ENCODE peak calls at places on chromosome 11, in ten cellular contexts. One of them, this sample, is unnamed.

GRCh38 chr11:112255075-112255739 is 5.5 kb downstream of the PLET1 start:
- DNase-seq in body of pancreas: peak; percentile 23
- DNase-seq in HCT116: no peak
- DNase-seq in upper lobe of left lung: no peak
- DNase-seq in GM12891: no peak
- DNase-seq in lower leg skin: no peak
- DNase-seq in IMR-90: peak; percentile 88
- DNase-seq in transverse colon: no peak
- DNase-seq in NB4: peak; percentile 9
- DNase-seq in heart left ventricle: no peak
- DNase-seq in this sample: no peak

GRCh38 chr11:32562839-32563599 is 20.6 kb upstream of the EIF3M start:
- DNase-seq in heart left ventricle: no peak
- DNase-seq in lower leg skin: no peak
- DNase-seq in transverse colon: no peak
- DNase-seq in GM12891: no peak
- DNase-seq in HCT116: no peak
- DNase-seq in body of pancreas: no peak
- DNase-seq in NB4: no peak
- DNase-seq in upper lobe of left lung: no peak
- DNase-seq in IMR-90: peak; percentile 57
- DNase-seq in this sample: no peak

GRCh38 chr11:132312616-132313210 is 942.3 kb downstream of the NTM start:
- DNase-seq in GM12891: peak; percentile 42
- DNase-seq in NB4: peak; percentile 45
- DNase-seq in transverse colon: no peak
- DNase-seq in body of pancreas: no peak
- DNase-seq in lower leg skin: no peak
- DNase-seq in HCT116: no peak
- DNase-seq in upper lobe of left lung: no peak
- DNase-seq in IMR-90: peak; percentile 46
- DNase-seq in heart left ventricle: no peak
- DNase-seq in this sample: peak; percentile 9

GRCh38 chr11:130876100-130876499 is 40.2 kb downstream of the SNX19 start:
- DNase-seq in GM12891: no peak
- DNase-seq in transverse colon: no peak
- DNase-seq in IMR-90: no peak
- DNase-seq in lower leg skin: no peak
- DNase-seq in upper lobe of left lung: no peak
- DNase-seq in body of pancreas: no peak
- DNase-seq in NB4: no peak
- DNase-seq in HCT116: no peak
- DNase-seq in heart left ventricle: no peak
- DNase-seq in this sample: no peak

GRCh38 chr11:117834838-117835443 is 10.4 kb upstream of the FXYD2 start:
- DNase-seq in HCT116: no peak
- DNase-seq in lower leg skin: no peak
- DNase-seq in heart left ventricle: no peak
- DNase-seq in GM12891: no peak
- DNase-seq in body of pancreas: no peak
- DNase-seq in IMR-90: no peak
- DNase-seq in upper lobe of left lung: no peak
- DNase-seq in transverse colon: peak; percentile 1
- DNase-seq in NB4: peak; percentile 45
- DNase-seq in this sample: no peak

GRCh38 chr11:102196816-102197215 is 86.6 kb downstream of the YAP1 start:
- DNase-seq in IMR-90: peak; percentile 56
- DNase-seq in HCT116: no peak
- DNase-seq in GM12891: no peak
- DNase-seq in upper lobe of left lung: no peak
- DNase-seq in NB4: no peak
- DNase-seq in lower leg skin: no peak
- DNase-seq in transverse colon: no peak
- DNase-seq in body of pancreas: no peak
- DNase-seq in heart left ventricle: no peak
- DNase-seq in this sample: no peak

GRCh38 chr11:13053255-13053917 is 44.3 kb downstream of the RASSF10 start:
- DNase-seq in body of pancreas: no peak
- DNase-seq in transverse colon: no peak
- DNase-seq in upper lobe of left lung: no peak
- DNase-seq in lower leg skin: no peak
- DNase-seq in heart left ventricle: no peak
- DNase-seq in GM12891: no peak
- DNase-seq in NB4: no peak
- DNase-seq in HCT116: no peak
- DNase-seq in IMR-90: no peak
- DNase-seq in this sample: no peak

GRCh38 chr11:60783911-60784310 is 1.2 kb upstream of the MS4A10 start:
- DNase-seq in GM12891: no peak
- DNase-seq in NB4: no peak
- DNase-seq in HCT116: no peak
- DNase-seq in heart left ventricle: no peak
- DNase-seq in body of pancreas: no peak
- DNase-seq in lower leg skin: no peak
- DNase-seq in upper lobe of left lung: no peak
- DNase-seq in IMR-90: no peak
- DNase-seq in transverse colon: no peak
- DNase-seq in this sample: no peak

GRCh38 chr11:119258180-119258579 is 52.0 kb downstream of the CBL start:
- DNase-seq in heart left ventricle: no peak
- DNase-seq in HCT116: no peak
- DNase-seq in upper lobe of left lung: no peak
- DNase-seq in transverse colon: no peak
- DNase-seq in GM12891: no peak
- DNase-seq in NB4: peak; percentile 32
- DNase-seq in IMR-90: no peak
- DNase-seq in body of pancreas: no peak
- DNase-seq in lower leg skin: no peak
- DNase-seq in this sample: no peak

GRCh38 chr11:118277312-118277711 is 13.2 kb upstream of the MPZL2 start:
- DNase-seq in GM12891: no peak
- DNase-seq in body of pancreas: no peak
- DNase-seq in NB4: peak; percentile 17
- DNase-seq in IMR-90: peak; percentile 36
- DNase-seq in lower leg skin: no peak
- DNase-seq in heart left ventricle: no peak
- DNase-seq in transverse colon: no peak
- DNase-seq in upper lobe of left lung: peak; percentile 54
- DNase-seq in HCT116: peak; percentile 44
- DNase-seq in this sample: no peak

GRCh38 chr11:78995166-78995565 is 420.5 kb upstream of the NARS2 start:
- DNase-seq in GM12891: no peak
- DNase-seq in IMR-90: no peak
- DNase-seq in body of pancreas: no peak
- DNase-seq in transverse colon: no peak
- DNase-seq in HCT116: no peak
- DNase-seq in heart left ventricle: no peak
- DNase-seq in upper lobe of left lung: no peak
- DNase-seq in NB4: no peak
- DNase-seq in lower leg skin: no peak
- DNase-seq in this sample: no peak

GRCh38 chr11:18046116-18046777 is at the start of gene TPH1:
- DNase-seq in NB4: no peak
- DNase-seq in upper lobe of left lung: peak; percentile 49
- DNase-seq in heart left ventricle: peak; percentile 47
- DNase-seq in transverse colon: peak; percentile 34
- DNase-seq in lower leg skin: no peak
- DNase-seq in IMR-90: peak; percentile 36
- DNase-seq in body of pancreas: peak; percentile 63
- DNase-seq in GM12891: no peak
- DNase-seq in HCT116: no peak
- DNase-seq in this sample: peak; percentile 19

GRCh38 chr11:8356216-8356615 is 92.5 kb upstream of the LMO1 start:
- DNase-seq in GM12891: no peak
- DNase-seq in transverse colon: no peak
- DNase-seq in upper lobe of left lung: no peak
- DNase-seq in NB4: no peak
- DNase-seq in body of pancreas: no peak
- DNase-seq in heart left ventricle: no peak
- DNase-seq in lower leg skin: no peak
- DNase-seq in HCT116: no peak
- DNase-seq in IMR-90: no peak
- DNase-seq in this sample: no peak

GRCh38 chr11:122248130-122248529 is 132.1 kb upstream of the BLID start:
- DNase-seq in heart left ventricle: no peak
- DNase-seq in transverse colon: no peak
- DNase-seq in body of pancreas: peak; percentile 71
- DNase-seq in IMR-90: no peak
- DNase-seq in upper lobe of left lung: no peak
- DNase-seq in NB4: no peak
- DNase-seq in GM12891: no peak
- DNase-seq in HCT116: no peak
- DNase-seq in lower leg skin: no peak
- DNase-seq in this sample: no peak

GRCh38 chr11:61532136-61533038 is 23.8 kb downstream of the LRRC10B start:
- DNase-seq in body of pancreas: peak; percentile 49
- DNase-seq in GM12891: peak; percentile 85
- DNase-seq in upper lobe of left lung: peak; percentile 65
- DNase-seq in NB4: peak; percentile 47
- DNase-seq in HCT116: no peak
- DNase-seq in heart left ventricle: no peak
- DNase-seq in lower leg skin: no peak
- DNase-seq in transverse colon: peak; percentile 61
- DNase-seq in IMR-90: no peak
- DNase-seq in this sample: peak; percentile 59

GRCh38 chr11:130915556-130916237 is 582 bp downstream of the SNX19 start:
- DNase-seq in IMR-90: no peak
- DNase-seq in upper lobe of left lung: no peak
- DNase-seq in body of pancreas: peak; percentile 19
- DNase-seq in GM12891: no peak
- DNase-seq in transverse colon: no peak
- DNase-seq in lower leg skin: no peak
- DNase-seq in NB4: peak; percentile 9
- DNase-seq in HCT116: no peak
- DNase-seq in heart left ventricle: no peak
- DNase-seq in this sample: no peak

GRCh38 chr11:124669193-124669592 is 4.3 kb downstream of the SIAE start:
- DNase-seq in upper lobe of left lung: no peak
- DNase-seq in body of pancreas: peak; percentile 37
- DNase-seq in lower leg skin: peak; percentile 43
- DNase-seq in heart left ventricle: no peak
- DNase-seq in GM12891: no peak
- DNase-seq in IMR-90: peak; percentile 54
- DNase-seq in NB4: peak; percentile 60
- DNase-seq in HCT116: peak; percentile 28
- DNase-seq in transverse colon: peak; percentile 35
- DNase-seq in this sample: peak; percentile 77

GRCh38 chr11:35683728-35684339 is 21.3 kb downstream of the TRIM44 start:
- DNase-seq in heart left ventricle: no peak
- DNase-seq in body of pancreas: no peak
- DNase-seq in GM12891: no peak
- DNase-seq in transverse colon: no peak
- DNase-seq in NB4: peak; percentile 21
- DNase-seq in IMR-90: peak; percentile 40
- DNase-seq in HCT116: no peak
- DNase-seq in lower leg skin: no peak
- DNase-seq in upper lobe of left lung: no peak
- DNase-seq in this sample: no peak

GRCh38 chr11:58576792-58577440 is 1.3 kb upstream of the LPXN start:
- DNase-seq in NB4: peak; percentile 44
- DNase-seq in upper lobe of left lung: no peak
- DNase-seq in HCT116: no peak
- DNase-seq in heart left ventricle: no peak
- DNase-seq in lower leg skin: no peak
- DNase-seq in body of pancreas: no peak
- DNase-seq in transverse colon: no peak
- DNase-seq in GM12891: no peak
- DNase-seq in IMR-90: peak; percentile 66
- DNase-seq in this sample: peak; percentile 30

GRCh38 chr11:70912226-70912840 is 340.0 kb downstream of the SHANK2 start:
- DNase-seq in lower leg skin: no peak
- DNase-seq in heart left ventricle: no peak
- DNase-seq in IMR-90: peak; percentile 75
- DNase-seq in body of pancreas: no peak
- DNase-seq in HCT116: no peak
- DNase-seq in GM12891: no peak
- DNase-seq in transverse colon: no peak
- DNase-seq in NB4: peak; percentile 10
- DNase-seq in upper lobe of left lung: no peak
- DNase-seq in this sample: no peak

GRCh38 chr11:8209208-8209807 is 40.5 kb upstream of the RIC3 start:
- DNase-seq in body of pancreas: no peak
- DNase-seq in IMR-90: no peak
- DNase-seq in lower leg skin: no peak
- DNase-seq in HCT116: no peak
- DNase-seq in transverse colon: no peak
- DNase-seq in GM12891: no peak
- DNase-seq in heart left ventricle: no peak
- DNase-seq in upper lobe of left lung: no peak
- DNase-seq in NB4: peak; percentile 35
- DNase-seq in this sample: peak; percentile 83

GRCh38 chr11:68549789-68550484 is 89.4 kb downstream of the PPP6R3 start:
- DNase-seq in upper lobe of left lung: no peak
- DNase-seq in IMR-90: no peak
- DNase-seq in HCT116: no peak
- DNase-seq in transverse colon: no peak
- DNase-seq in GM12891: no peak
- DNase-seq in body of pancreas: no peak
- DNase-seq in NB4: no peak
- DNase-seq in heart left ventricle: no peak
- DNase-seq in lower leg skin: no peak
- DNase-seq in this sample: no peak
- TF ChIP-seq POLR2A in upper lobe of left lung: no peak
- TF ChIP-seq POLR2A in IMR-90: no peak
- TF ChIP-seq POLR2A in HCT116: no peak
- TF ChIP-seq POLR2A in transverse colon: no peak
- TF ChIP-seq POLR2A in GM12891: no peak
- TF ChIP-seq POLR2A in body of pancreas: no peak
- TF ChIP-seq POLR2A in NB4: no peak
- TF ChIP-seq POLR2A in heart left ventricle: no peak
- TF ChIP-seq POLR2A in lower leg skin: no peak
- TF ChIP-seq POLR2A in this sample: no peak

GRCh38 chr11:65127473-65128181 is 5.5 kb downstream of the MRPL49 start:
- DNase-seq in body of pancreas: no peak
- DNase-seq in GM12891: no peak
- DNase-seq in IMR-90: no peak
- DNase-seq in upper lobe of left lung: no peak
- DNase-seq in HCT116: no peak
- DNase-seq in NB4: peak; percentile 3
- DNase-seq in lower leg skin: no peak
- DNase-seq in transverse colon: no peak
- DNase-seq in heart left ventricle: no peak
- DNase-seq in this sample: no peak
- TF ChIP-seq POLR2A in body of pancreas: no peak
- TF ChIP-seq POLR2A in GM12891: no peak
- TF ChIP-seq POLR2A in IMR-90: no peak
- TF ChIP-seq POLR2A in upper lobe of left lung: no peak
- TF ChIP-seq POLR2A in HCT116: no peak
- TF ChIP-seq POLR2A in NB4: no peak
- TF ChIP-seq POLR2A in lower leg skin: no peak
- TF ChIP-seq POLR2A in transverse colon: no peak
- TF ChIP-seq POLR2A in heart left ventricle: no peak
- TF ChIP-seq POLR2A in this sample: no peak

GRCh38 chr11:66262696-66263095 is 5.7 kb upstream of the RAB1B start:
- DNase-seq in IMR-90: no peak
- DNase-seq in lower leg skin: no peak
- DNase-seq in upper lobe of left lung: no peak
- DNase-seq in NB4: no peak
- DNase-seq in GM12891: no peak
- DNase-seq in HCT116: no peak
- DNase-seq in transverse colon: no peak
- DNase-seq in body of pancreas: no peak
- DNase-seq in heart left ventricle: no peak
- DNase-seq in this sample: no peak
- TF ChIP-seq POLR2A in IMR-90: no peak
- TF ChIP-seq POLR2A in lower leg skin: no peak
- TF ChIP-seq POLR2A in upper lobe of left lung: no peak
- TF ChIP-seq POLR2A in NB4: no peak
- TF ChIP-seq POLR2A in GM12891: no peak
- TF ChIP-seq POLR2A in HCT116: no peak
- TF ChIP-seq POLR2A in transverse colon: no peak
- TF ChIP-seq POLR2A in body of pancreas: no peak
- TF ChIP-seq POLR2A in heart left ventricle: no peak
- TF ChIP-seq POLR2A in this sample: peak; percentile 5

GRCh38 chr11:88329563-88330250 is 7.8 kb downstream of the CTSC start:
- DNase-seq in NB4: no peak
- DNase-seq in upper lobe of left lung: no peak
- DNase-seq in heart left ventricle: no peak
- DNase-seq in GM12891: no peak
- DNase-seq in transverse colon: no peak
- DNase-seq in HCT116: no peak
- DNase-seq in IMR-90: no peak
- DNase-seq in lower leg skin: no peak
- DNase-seq in body of pancreas: no peak
- DNase-seq in this sample: no peak
- TF ChIP-seq POLR2A in NB4: no peak
- TF ChIP-seq POLR2A in upper lobe of left lung: no peak
- TF ChIP-seq POLR2A in heart left ventricle: no peak
- TF ChIP-seq POLR2A in GM12891: peak; percentile 77
- TF ChIP-seq POLR2A in transverse colon: no peak
- TF ChIP-seq POLR2A in HCT116: no peak
- TF ChIP-seq POLR2A in IMR-90: no peak
- TF ChIP-seq POLR2A in lower leg skin: no peak
- TF ChIP-seq POLR2A in body of pancreas: no peak
- TF ChIP-seq POLR2A in this sample: no peak